ENCODE peak calls at places on chromosomes 4 and X, in six cellular contexts. X is K562, F is H1, J is GM12878, I is HepG2, P is SK-N-SH. R is an unnamed sample.

GRCh38 chr4:90126805-90127204 is 389 bp upstream of the CCSER1 start:
- DNase-seq in X (no peak), F (no peak), J (no peak), I (no peak), P (no peak), R (no peak)

GRCh38 chrX:29617276-29617675 is 598.1 kb upstream of the MAGEB2 start:
- DNase-seq in X (no peak), F (no peak), J (no peak), I (no peak), P (no peak), R (no peak)

GRCh38 chr4:5863461-5864113 is 29.3 kb downstream of the CRMP1 start:
- DNase-seq in X (no peak), F (no peak), J (no peak), I (no peak), P (no peak), R (peak)

GRCh38 chr4:112522389-112522788 is 6.4 kb upstream of the NEUROG2 start:
- DNase-seq in X (no peak), F (no peak), J (no peak), I (no peak), P (no peak), R (no peak)

GRCh38 chr4:101977096-101977495 is 186.6 kb downstream of the BANK1 start:
- DNase-seq in X (no peak), F (no peak), J (no peak), I (no peak), P (no peak), R (peak)

GRCh38 chrX:15908891-15909290 is 54.3 kb upstream of the AP1S2 start:
- DNase-seq in X (no peak), F (no peak), J (no peak), I (peak), P (no peak), R (no peak)

GRCh38 chr4:56049428-56050212 is 100.9 kb downstream of the CEP135 start:
- DNase-seq in X (peak), F (peak), J (no peak), I (no peak), P (peak), R (peak)

GRCh38 chrX:104113237-104113965 is 1.1 kb downstream of the ZCCHC18 start:
- DNase-seq in X (peak), F (no peak), J (no peak), I (peak), P (peak), R (no peak)

GRCh38 chr4:8726344-8726851 is 133.8 kb downstream of the CPZ start:
- DNase-seq in X (no peak), F (no peak), J (no peak), I (no peak), P (peak), R (no peak)

GRCh38 chr4:103424853-103425252 is 226.7 kb upstream of the CENPE start:
- DNase-seq in X (no peak), F (no peak), J (no peak), I (peak), P (no peak), R (no peak)

GRCh38 chr4:176838611-176839411 is 46.1 kb upstream of the VEGFC start:
- DNase-seq in X (no peak), F (no peak), J (no peak), I (no peak), P (no peak), R (no peak)

GRCh38 chrX:47293106-47293505 is 60.3 kb downstream of the USP11 start:
- DNase-seq in X (no peak), F (no peak), J (no peak), I (no peak), P (no peak), R (no peak)

GRCh38 chr4:185112104-185112503 is 31.0 kb upstream of the SLC25A4 start:
- DNase-seq in X (peak), F (no peak), J (no peak), I (peak), P (no peak), R (peak)

GRCh38 chrX:14027031-14027430 is 2.7 kb downstream of the GEMIN8 start:
- DNase-seq in X (no peak), F (no peak), J (no peak), I (no peak), P (no peak), R (no peak)

GRCh38 chr4:7769936-7770674 is 169.6 kb downstream of the AFAP1 start:
- DNase-seq in X (no peak), F (no peak), J (no peak), I (peak), P (peak), R (no peak)

GRCh38 chr4:43351970-43352806 is 459.7 kb downstream of the GRXCR1 start:
- DNase-seq in X (no peak), F (no peak), J (no peak), I (peak), P (no peak), R (no peak)

GRCh38 chr4:133439830-133440229 is 290.7 kb downstream of the PCDH10 start:
- DNase-seq in X (no peak), F (no peak), J (no peak), I (no peak), P (no peak), R (no peak)

GRCh38 chr4:10664408-10664807 is 20.2 kb downstream of the CLNK start:
- DNase-seq in X (no peak), F (no peak), J (no peak), I (no peak), P (no peak), R (no peak)

GRCh38 chrX:140918398-140919043 is 83.9 kb upstream of the SPANXB1 start:
- DNase-seq in X (peak), F (peak), J (peak), I (peak), P (peak), R (peak)

DNA sequence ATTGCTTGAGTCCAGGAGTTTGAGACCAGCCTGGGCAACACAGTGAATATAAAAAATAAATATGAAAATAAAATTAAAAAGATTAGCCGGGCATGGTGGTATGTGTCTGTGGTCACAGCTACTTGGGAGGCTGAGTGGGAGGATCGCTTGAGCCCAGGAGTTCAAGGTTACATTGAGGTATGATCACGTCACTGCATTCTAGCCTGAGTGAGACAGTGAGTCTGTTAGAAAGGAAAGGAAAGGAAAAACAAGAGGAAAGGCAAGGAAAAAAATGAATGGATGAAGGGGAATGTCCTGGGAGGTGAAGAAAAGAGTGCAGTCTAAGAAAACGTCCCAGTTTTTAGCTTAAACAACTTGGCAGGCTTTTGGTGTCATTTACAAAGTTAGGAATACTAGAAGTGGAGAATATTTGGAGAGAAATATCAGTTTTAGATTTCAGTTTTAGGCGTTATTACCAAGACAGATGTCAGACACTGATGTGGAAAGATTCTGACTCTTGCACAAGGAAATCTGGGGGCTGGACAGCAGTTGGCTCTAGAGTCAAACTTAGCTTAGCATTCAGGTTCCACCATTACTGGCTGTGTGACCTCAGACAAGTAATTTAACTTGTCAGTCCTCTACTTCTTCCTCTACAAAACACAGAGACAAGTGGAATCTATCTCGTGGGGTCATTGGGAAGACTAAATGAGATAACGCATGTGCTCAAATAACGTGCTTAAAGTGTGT is 139.0 kb downstream of the TSPAN5 start:
- DNase-seq in X (no peak), F (no peak), J (no peak), I (peak), P (no peak), R (no peak)
- TF ChIP-seq JUND in X (no peak), F (no peak), J (no peak), I (no peak), P (no peak), R (no peak)

GRCh38 chrX:133297284-133297683 is 79.1 kb upstream of the TFDP3 start:
- DNase-seq in X (no peak), F (no peak), J (no peak), I (no peak), P (no peak), R (no peak)
- TF ChIP-seq MAX in X (no peak), F (no peak), J (no peak), I (no peak), P (no peak), R (no peak)

GRCh38 chrX:54213603-54214002 is 30.5 kb upstream of the FAM120C start:
- DNase-seq in X (no peak), F (no peak), J (no peak), I (no peak), P (no peak), R (no peak)
- TF ChIP-seq JUND in X (no peak), F (no peak), J (no peak), I (no peak), P (no peak), R (no peak)

GRCh38 chr4:100299019-100299418 is 108.8 kb upstream of the DDIT4L start:
- DNase-seq in X (no peak), F (no peak), J (no peak), I (no peak), P (no peak), R (peak)
- TF ChIP-seq MAX in X (no peak), F (no peak), J (no peak), I (no peak), P (peak), R (no peak)

GRCh38 chr4:14023036-14023435 is 395.5 kb upstream of the BOD1L1 start:
- DNase-seq in X (no peak), F (no peak), J (no peak), I (no peak), P (no peak), R (no peak)
- TF ChIP-seq JUND in X (no peak), F (no peak), J (no peak), I (no peak), P (no peak), R (no peak)

GRCh38 chr4:76374744-76375143 is 46.2 kb downstream of the CCDC158 start:
- DNase-seq in X (no peak), F (no peak), J (no peak), I (no peak), P (no peak), R (no peak)

GRCh38 chr4:76375703-76376102 is 45.2 kb downstream of the CCDC158 start:
- DNase-seq in X (no peak), F (no peak), J (no peak), I (no peak), P (no peak), R (no peak)

GRCh38 chr4:76376534-76376933 is 44.4 kb downstream of the CCDC158 start:
- DNase-seq in X (no peak), F (no peak), J (no peak), I (peak), P (no peak), R (no peak)

GRCh38 chr4:76377922-76378321 is 43.0 kb downstream of the CCDC158 start:
- DNase-seq in X (peak), F (no peak), J (no peak), I (peak), P (peak), R (peak)

DNA sequence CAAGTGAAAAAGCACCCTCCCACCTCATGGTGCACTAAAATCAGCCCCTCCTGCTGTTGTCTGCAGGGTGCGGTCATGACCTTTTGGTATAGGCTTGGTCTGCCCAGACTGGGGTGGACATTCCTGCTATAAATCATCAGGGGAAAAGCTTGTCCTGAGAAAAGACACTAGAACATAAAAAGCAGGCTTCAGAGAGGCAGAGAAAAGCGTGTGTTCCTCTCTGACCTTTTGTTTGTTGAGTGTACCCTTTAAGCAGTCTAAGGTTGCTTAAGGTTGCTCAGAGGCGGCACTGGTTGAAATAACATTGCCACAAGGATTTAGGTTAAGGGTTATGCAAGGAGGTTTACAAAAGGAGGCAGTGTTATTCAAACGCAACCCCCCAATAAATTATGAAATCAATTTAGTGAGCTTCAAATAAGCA is 43.5 kb downstream of the CCDC158 start:
- DNase-seq in X (peak), F (no peak), J (no peak), I (peak), P (no peak), R (no peak)
- TF ChIP-seq MAX in X (no peak), F (no peak), J (no peak), I (no peak), P (no peak), R (no peak)

DNA sequence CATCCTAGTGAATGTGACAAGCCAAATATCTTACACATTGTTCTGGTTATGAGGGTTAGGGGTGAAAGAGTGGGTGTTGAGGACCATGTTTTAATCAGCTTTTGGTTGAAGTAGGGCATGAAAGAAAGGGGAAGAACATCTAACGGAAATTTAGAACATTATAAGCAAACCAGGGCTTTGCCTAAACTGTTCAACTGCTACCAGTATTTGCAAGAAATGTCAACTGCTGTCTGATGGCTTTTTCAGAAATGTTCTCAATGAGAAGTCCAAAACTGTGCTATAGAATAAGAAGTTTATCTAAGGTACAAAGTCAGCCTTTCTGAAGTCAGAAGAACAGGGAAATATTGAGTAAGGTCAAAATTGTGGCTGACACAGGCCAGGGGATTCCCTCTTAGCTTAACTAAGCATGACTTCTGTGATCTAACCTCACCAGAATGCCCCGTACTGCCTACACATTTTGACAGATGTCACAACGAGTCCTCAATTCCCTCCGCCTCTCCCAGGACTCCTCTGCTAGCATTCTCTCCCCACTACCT is 67.1 kb downstream of the DTHD1 start:
- DNase-seq in X (no peak), F (no peak), J (peak), I (no peak), P (no peak), R (no peak)
- TF ChIP-seq JUND in X (no peak), F (no peak), J (peak), I (no peak), P (no peak), R (no peak)

GRCh38 chr4:132275583-132276121 is 873.4 kb upstream of the PCDH10 start:
- DNase-seq in X (no peak), F (no peak), J (no peak), I (no peak), P (no peak), R (no peak)
- TF ChIP-seq MAX in X (no peak), F (no peak), J (no peak), I (no peak), P (no peak), R (no peak)

DNA sequence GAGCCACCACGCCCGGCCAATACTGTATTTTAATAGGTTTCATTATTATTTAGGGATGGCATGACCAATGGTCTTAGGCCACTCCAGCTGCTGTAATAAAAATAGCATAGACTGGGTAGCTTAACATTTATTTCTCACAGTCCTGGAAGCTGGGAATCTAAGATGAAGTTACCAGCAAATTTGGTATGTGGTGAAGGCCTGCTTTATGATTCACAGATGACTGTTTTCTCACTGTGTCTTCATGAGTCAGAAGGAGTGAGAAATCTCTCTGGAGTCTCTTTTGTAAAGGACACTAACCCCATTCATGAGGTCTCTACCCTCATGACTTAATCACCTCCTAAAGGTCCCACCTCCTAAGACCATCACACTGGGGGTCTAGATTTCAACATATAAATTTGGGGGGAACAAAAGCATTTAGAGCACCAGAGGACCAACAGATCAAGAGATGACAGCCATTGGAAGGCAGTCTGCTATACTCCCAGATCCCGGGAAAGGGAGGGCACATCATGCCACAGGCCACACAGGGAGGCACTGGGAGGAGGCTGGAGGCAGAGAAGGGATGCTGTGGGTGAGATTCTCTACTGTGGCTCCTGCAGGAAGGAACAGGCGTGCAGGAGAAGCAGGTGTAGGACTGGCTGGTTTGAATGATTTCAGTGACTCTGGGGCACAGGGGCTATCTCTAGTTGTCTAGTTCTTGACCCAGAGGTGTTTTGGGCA is 335.8 kb upstream of the SFRP2 start:
- DNase-seq in X (no peak), F (no peak), J (no peak), I (no peak), P (no peak), R (peak)
- TF ChIP-seq JUND in X (no peak), F (no peak), J (no peak), I (no peak), P (no peak), R (peak)